ENCODE peak calls at places on chromosomes 7 and 10, in eight cellular contexts. Z, M, T, D, G, E, V and U are unnamed samples.

GRCh38 chr7:55983537-55983936 is 19.2 kb downstream of the NIPSNAP2 start:
- DNase-seq in G (no peak), D (no peak), V (no peak), M (no peak), Z (no peak), T (no peak), E (no peak), U (no peak)

GRCh38 chr7:95324396-95324795 is at the start of gene PON1:
- DNase-seq in M (no peak), Z (no peak), V (peak; percentile 40), E (no peak), G (no peak), T (no peak), D (no peak), U (no peak)

GRCh38 chr7:16025696-16026095 is 339.2 kb upstream of the MEOX2 start:
- DNase-seq in E (no peak), T (no peak), G (no peak), V (no peak), Z (no peak), M (no peak), D (no peak), U (no peak)

GRCh38 chr7:75776295-75776971 is 4.4 kb upstream of the CCL26 start:
- DNase-seq in G (peak; percentile 62), Z (no peak), T (no peak), V (no peak), M (peak; percentile 57), D (no peak), E (no peak), U (no peak)

GRCh38 chr10:131662851-131663250 is 238.0 kb upstream of the PPP2R2D start:
- DNase-seq in D (peak; percentile 10), E (no peak), T (no peak), V (peak; percentile 5), M (no peak), G (no peak), Z (no peak), U (peak; percentile 68)

GRCh38 chr10:132848306-132848705 is 62.4 kb upstream of the NKX6-2 start:
- DNase-seq in V (peak; percentile 15), Z (no peak), M (no peak), T (peak; percentile 35), G (no peak), E (no peak), D (peak; percentile 60), U (no peak)

GRCh38 chr10:121659236-121659635 is 61.0 kb upstream of the FGFR2 start:
- DNase-seq in D (no peak), T (no peak), Z (no peak), M (no peak), E (no peak), V (no peak), G (no peak), U (no peak)

GRCh38 chr10:25113231-25114035 is 61.4 kb upstream of the GPR158 start:
- DNase-seq in G (peak; percentile 68), D (peak; percentile 85), M (peak; percentile 10), Z (peak; percentile 75), E (peak; percentile 60), T (peak; percentile 92), V (peak; percentile 82), U (no peak)

GRCh38 chr10:78302739-78302988 is 269.0 kb downstream of the RPS24 start:
- DNase-seq in E (no peak), M (no peak), T (no peak), D (no peak), Z (no peak), G (no peak), V (no peak), U (no peak)

GRCh38 chr7:98802088-98802780 is 67.6 kb downstream of the TMEM130 start:
- DNase-seq in Z (no peak), E (peak; percentile 36), T (no peak), M (no peak), D (no peak), V (no peak), G (peak; percentile 22), U (no peak)

GRCh38 chr10:113648478-113648877 is 15.4 kb downstream of the NRAP start:
- DNase-seq in M (no peak), V (no peak), Z (no peak), T (peak; percentile 49), E (no peak), D (no peak), G (no peak), U (no peak)

GRCh38 chr10:73908853-73909611 is 1.9 kb upstream of the PLAU start:
- DNase-seq in G (peak; percentile 93), V (no peak), T (no peak), M (peak; percentile 99), Z (no peak), E (no peak), D (no peak), U (no peak)

GRCh38 chr10:92662852-92663251 is 26.9 kb upstream of the HHEX start:
- DNase-seq in Z (no peak), D (no peak), V (no peak), M (no peak), G (no peak), T (no peak), E (no peak), U (no peak)

GRCh38 chr10:60235001-60235400 is 154.7 kb downstream of the ANK3 start:
- DNase-seq in M (no peak), T (no peak), G (peak; percentile 33), D (no peak), V (no peak), Z (no peak), E (no peak), U (no peak)

GRCh38 chr7:47147213-47147631 is 434.7 kb downstream of the TNS3 start:
- DNase-seq in T (no peak), Z (no peak), D (no peak), G (no peak), M (no peak), E (no peak), V (no peak), U (no peak)

GRCh38 chr10:91206837-91207474 is 13.5 kb upstream of the PCGF5 start:
- DNase-seq in E (no peak), M (no peak), D (no peak), T (no peak), Z (no peak), G (no peak), V (no peak), U (no peak)

GRCh38 chr7:45294559-45294958 is 137.0 kb downstream of the RAMP3 start:
- DNase-seq in D (no peak), G (no peak), M (no peak), Z (no peak), T (no peak), E (no peak), V (no peak), U (no peak)

GRCh38 chr10:67306588-67307205 is 380.9 kb downstream of the LRRTM3 start:
- DNase-seq in T (peak; percentile 32), D (no peak), Z (no peak), M (no peak), G (peak; percentile 9), V (no peak), E (no peak), U (no peak)

GRCh38 chr7:1395211-1396070 is 63.8 kb downstream of the MICALL2 start:
- DNase-seq in D (no peak), T (no peak), M (no peak), V (no peak), G (no peak), E (no peak), Z (no peak), U (no peak)

GRCh38 chr10:16681525-16681924 is 135.7 kb downstream of the RSU1 start:
- DNase-seq in M (no peak), D (no peak), T (no peak), Z (no peak), V (no peak), G (peak; percentile 9), E (no peak), U (no peak)

GRCh38 chr7:31939076-31939475 is 131.1 kb downstream of the PDE1C start:
- DNase-seq in Z (no peak), D (no peak), V (no peak), T (no peak), E (no peak), G (no peak), M (no peak), U (no peak)

GRCh38 chr7:23938937-23939552 is 229.0 kb downstream of the STK31 start:
- DNase-seq in V (peak; percentile 57), G (peak; percentile 27), M (no peak), E (no peak), Z (no peak), D (peak; percentile 56), T (peak; percentile 64), U (no peak)
- TF ChIP-seq CTCF in V (peak; percentile 12), G (peak; percentile 76), M (peak; percentile 68), E (no peak), Z (no peak), D (peak; percentile 42), T (peak; percentile 58), U (peak; percentile 74)

GRCh38 chr10:103696411-103697145 is 158.8 kb downstream of the SH3PXD2A start:
- DNase-seq in T (no peak), M (peak; percentile 58), G (peak; percentile 98), D (peak; percentile 44), V (peak; percentile 55), Z (peak; percentile 85), E (no peak), U (no peak)
- TF ChIP-seq CTCF in T (peak; percentile 68), M (peak; percentile 72), G (peak; percentile 76), D (no peak), V (no peak), Z (no peak), E (no peak), U (peak; percentile 67)

GRCh38 chr10:34726862-34727261 is 88.2 kb downstream of the PARD3 start:
- DNase-seq in T (no peak), D (no peak), V (no peak), G (no peak), E (no peak), Z (no peak), M (no peak), U (no peak)

GRCh38 chr10:34722404-34722803 is 92.7 kb downstream of the PARD3 start:
- DNase-seq in E (no peak), T (no peak), D (no peak), G (no peak), V (no peak), Z (no peak), M (no peak), U (no peak)

GRCh38 chr10:34721201-34721840 is 93.8 kb downstream of the PARD3 start:
- DNase-seq in G (peak; percentile 70), T (no peak), D (no peak), M (no peak), Z (no peak), E (no peak), V (no peak), U (no peak)

GRCh38 chr10:34727595-34728033 is 87.5 kb downstream of the PARD3 start:
- DNase-seq in Z (no peak), M (no peak), T (peak; percentile 34), E (no peak), D (no peak), G (no peak), V (peak; percentile 51), U (no peak)

GRCh38 chr10:34723746-34724145 is 91.3 kb downstream of the PARD3 start:
- DNase-seq in E (no peak), M (no peak), T (peak; percentile 67), Z (no peak), G (peak; percentile 73), V (no peak), D (peak; percentile 58), U (no peak)
- TF ChIP-seq CTCF in E (no peak), M (peak; percentile 61), T (peak; percentile 56), Z (peak; percentile 46), G (peak; percentile 72), V (no peak), D (peak; percentile 54), U (peak; percentile 84)

DNA sequence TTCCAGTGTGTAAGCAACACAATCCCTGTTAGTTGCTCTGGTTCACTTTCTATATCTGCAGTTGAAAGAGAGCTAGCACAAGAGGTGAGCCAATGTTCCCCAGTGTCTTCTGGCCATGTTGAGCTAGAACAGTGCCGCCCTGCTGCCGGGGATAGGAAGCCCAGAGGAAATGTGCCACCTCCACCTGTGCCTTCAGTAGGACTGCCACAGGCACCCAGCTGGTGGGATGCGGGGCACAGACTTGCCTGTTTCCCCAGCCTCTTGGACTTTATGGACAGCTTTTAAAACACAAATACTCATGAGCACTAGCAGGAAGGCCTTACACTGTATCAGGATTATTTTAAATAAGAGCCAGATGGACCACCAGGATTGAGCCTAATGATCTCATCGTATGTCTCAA is 234.5 kb upstream of the COBL start:
- DNase-seq in M (no peak), Z (no peak), G (no peak), E (no peak), D (no peak), T (no peak), V (no peak), U (no peak)
- TF ChIP-seq CTCF in M (no peak), Z (no peak), G (no peak), E (no peak), D (no peak), T (no peak), V (no peak), U (no peak)